ENCODE peak calls at places on chromosomes 1 and 21, in five cellular contexts. R, X, K, W and B are unnamed samples.

GRCh38 chr1:214899908-214900470 is 182.5 kb upstream of the KCNK2 start:
- DNase-seq in R (no peak), X (no peak), K (no peak), W (peak; percentile 32), B (no peak)

GRCh38 chr1:182962554-182963115 is 9.7 kb upstream of the SHCBP1L start:
- DNase-seq in R (peak; percentile 93), X (peak; percentile 78), K (peak; percentile 60), W (peak; percentile 76), B (peak; percentile 59)

GRCh38 chr1:10511494-10511885 is 36.7 kb downstream of the PEX14 start:
- DNase-seq in R (no peak), X (no peak), K (no peak), W (no peak), B (no peak)

GRCh38 chr1:2210786-2211185 is 16.2 kb upstream of the FAAP20 start:
- DNase-seq in R (no peak), X (peak; percentile 48), K (peak; percentile 27), W (no peak), B (no peak)

GRCh38 chr1:186869829-186870228 is 41.1 kb downstream of the PLA2G4A start:
- DNase-seq in R (no peak), X (no peak), K (no peak), W (no peak), B (no peak)

GRCh38 chr1:38464071-38464661 is 395.4 kb downstream of the RRAGC start:
- DNase-seq in R (peak; percentile 55), X (no peak), K (no peak), W (no peak), B (no peak)

GRCh38 chr1:113353581-113353980 is 36.7 kb upstream of the MAGI3 start:
- DNase-seq in R (no peak), X (no peak), K (no peak), W (no peak), B (no peak)

GRCh38 chr1:29453502-29454240 is 217.3 kb downstream of the PTPRU start:
- DNase-seq in R (no peak), X (no peak), K (no peak), W (peak; percentile 5), B (peak; percentile 43)

GRCh38 chr21:40143822-40144525 is 276.7 kb downstream of the PCP4 start:
- DNase-seq in R (no peak), X (peak; percentile 42), K (peak; percentile 39), W (no peak), B (peak; percentile 0)

GRCh38 chr21:38622827-38623209 is 124.5 kb upstream of the ERG start:
- DNase-seq in R (peak; percentile 64), X (no peak), K (no peak), W (no peak), B (no peak)

GRCh38 chr1:42214447-42214871 is 49.9 kb upstream of the GUCA2A start:
- DNase-seq in R (no peak), X (no peak), K (no peak), W (peak; percentile 37), B (peak; percentile 90)

GRCh38 chr21:34129971-34130597 is 56.7 kb downstream of the MRPS6 start:
- DNase-seq in R (peak; percentile 34), X (no peak), K (no peak), W (no peak), B (no peak)

GRCh38 chr1:12473596-12474329 is 144.2 kb downstream of the DHRS3 start:
- DNase-seq in R (no peak), X (no peak), K (no peak), W (no peak), B (no peak)

GRCh38 chr1:31181515-31182343 is 58.0 kb downstream of the NKAIN1 start:
- DNase-seq in R (no peak), X (peak; percentile 77), K (peak; percentile 76), W (no peak), B (no peak)

GRCh38 chr1:91374086-91374485 is 30.6 kb downstream of the HFM1 start:
- DNase-seq in R (no peak), X (no peak), K (no peak), W (no peak), B (peak; percentile 56)

GRCh38 chr1:221994939-221995338 is 253.1 kb upstream of the DUSP10 start:
- DNase-seq in R (no peak), X (no peak), K (no peak), W (peak; percentile 62), B (peak; percentile 51)

GRCh38 chr1:12230549-12231275 is 882 bp downstream of the VPS13D start:
- DNase-seq in R (no peak), X (peak; percentile 64), K (peak; percentile 78), W (no peak), B (no peak)

GRCh38 chr1:156492013-156492590 is 8.5 kb downstream of the MEF2D start:
- DNase-seq in R (no peak), X (no peak), K (no peak), W (no peak), B (no peak)

GRCh38 chr1:156490401-156491032 is 10.1 kb downstream of the MEF2D start:
- DNase-seq in R (no peak), X (peak; percentile 60), K (no peak), W (no peak), B (no peak)

GRCh38 chr1:156489935-156490293 is 10.7 kb downstream of the MEF2D start:
- DNase-seq in R (no peak), X (no peak), K (no peak), W (no peak), B (no peak)

GRCh38 chr1:156492591-156493080 is 7.9 kb downstream of the MEF2D start:
- DNase-seq in R (no peak), X (no peak), K (peak; percentile 54), W (no peak), B (no peak)

DNA sequence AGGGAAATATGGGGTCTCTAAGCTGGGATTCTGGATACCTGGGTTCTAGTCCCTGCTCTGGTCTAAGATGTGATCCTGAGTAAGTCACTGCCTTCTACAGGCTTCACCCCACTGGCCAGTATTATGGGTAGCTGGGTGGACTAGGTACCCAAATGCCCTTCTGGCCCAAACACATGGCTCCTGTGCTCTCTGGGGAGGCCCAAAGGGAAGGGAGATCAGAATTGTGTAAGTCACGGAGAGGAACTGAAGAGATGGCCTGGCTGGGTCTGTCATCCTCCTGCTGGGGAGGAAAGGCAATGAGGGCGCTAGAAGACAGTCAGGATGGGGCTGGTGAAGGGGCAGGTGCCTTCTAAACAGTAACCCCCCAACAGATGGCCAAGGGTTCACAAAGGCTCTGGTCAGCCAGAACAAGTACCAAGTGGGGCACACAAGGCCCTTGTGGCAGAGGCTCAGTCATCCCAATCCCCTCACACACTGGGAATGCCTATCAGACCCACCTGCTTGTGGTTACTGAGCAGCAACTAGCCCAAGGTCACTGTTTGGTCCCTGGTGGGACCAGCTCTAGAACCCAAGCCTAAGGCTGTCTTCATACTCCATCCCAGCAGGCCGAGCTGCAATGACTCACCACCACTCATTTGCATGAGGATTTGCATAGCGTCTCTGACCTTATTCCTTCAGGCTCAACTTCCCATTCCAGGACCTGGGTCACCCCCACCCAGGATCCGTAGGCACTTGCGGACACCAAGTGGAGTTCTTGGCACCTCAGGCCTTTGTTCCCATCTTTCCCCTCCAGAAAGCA is 9.2 kb downstream of the MEF2D start:
- DNase-seq in R (no peak), X (no peak), K (peak; percentile 23), W (no peak), B (no peak)
- H3K4me3 ChIP-seq in R (peak overlapping the region; percentile 39), X (no peak overlapping the region), K (no peak overlapping the region), W (no peak overlapping the region), B (no peak overlapping the region)

GRCh38 chr1:172203135-172203823 is 217.2 kb upstream of the C1orf105 start:
- DNase-seq in R (no peak), X (no peak), K (no peak), W (no peak), B (no peak)

GRCh38 chr1:172206256-172206655 is 214.2 kb upstream of the C1orf105 start:
- DNase-seq in R (no peak), X (no peak), K (no peak), W (no peak), B (no peak)

GRCh38 chr1:172208635-172209034 is 211.8 kb upstream of the C1orf105 start:
- DNase-seq in R (no peak), X (no peak), K (no peak), W (no peak), B (no peak)

GRCh38 chr1:172201572-172201971 is 218.9 kb upstream of the C1orf105 start:
- DNase-seq in R (no peak), X (no peak), K (no peak), W (no peak), B (no peak)

DNA sequence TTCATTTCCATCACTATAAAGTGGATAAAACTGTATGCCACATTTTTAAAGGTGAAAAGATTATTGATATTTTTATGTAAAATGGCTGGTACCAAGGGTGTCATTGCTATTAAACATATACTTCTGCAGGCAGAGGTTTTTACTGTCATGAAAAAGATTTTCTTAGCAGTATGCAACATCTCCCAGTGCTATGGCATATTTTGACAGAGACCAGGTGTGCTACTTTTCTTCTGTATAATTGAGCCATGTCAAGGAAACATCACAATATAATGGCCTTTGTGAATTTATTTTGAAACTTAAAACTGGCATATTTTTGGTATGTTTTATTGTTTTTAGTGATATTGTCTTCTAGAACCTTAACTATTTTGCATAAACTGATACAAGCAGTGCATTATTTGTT is 216.6 kb upstream of the C1orf105 start:
- DNase-seq in R (no peak), X (no peak), K (no peak), W (no peak), B (no peak)
- TF ChIP-seq CTCF in R (no peak), X (no peak), K (no peak), W (no peak), B (no peak)

GRCh38 chr1:40393173-40393572 is 19.6 kb downstream of the SMAP2 start:
- DNase-seq in R (no peak), X (no peak), K (no peak), W (no peak), B (no peak)

GRCh38 chr1:40391688-40392145 is 18.2 kb downstream of the SMAP2 start:
- DNase-seq in R (no peak), X (no peak), K (no peak), W (no peak), B (no peak)

GRCh38 chr1:40389871-40390560 is 16.5 kb downstream of the SMAP2 start:
- DNase-seq in R (no peak), X (no peak), K (no peak), W (peak; percentile 89), B (no peak)

GRCh38 chr1:40390857-40391256 is 17.3 kb downstream of the SMAP2 start:
- DNase-seq in R (no peak), X (no peak), K (no peak), W (no peak), B (no peak)

GRCh38 chr1:40392206-40392605 is 18.7 kb downstream of the SMAP2 start:
- DNase-seq in R (no peak), X (no peak), K (no peak), W (peak; percentile 63), B (no peak)
- H3K4me3 ChIP-seq in R (no peak overlapping the region), X (no peak overlapping the region), K (no peak overlapping the region), W (no peak overlapping the region), B (no peak overlapping the region)

DNA sequence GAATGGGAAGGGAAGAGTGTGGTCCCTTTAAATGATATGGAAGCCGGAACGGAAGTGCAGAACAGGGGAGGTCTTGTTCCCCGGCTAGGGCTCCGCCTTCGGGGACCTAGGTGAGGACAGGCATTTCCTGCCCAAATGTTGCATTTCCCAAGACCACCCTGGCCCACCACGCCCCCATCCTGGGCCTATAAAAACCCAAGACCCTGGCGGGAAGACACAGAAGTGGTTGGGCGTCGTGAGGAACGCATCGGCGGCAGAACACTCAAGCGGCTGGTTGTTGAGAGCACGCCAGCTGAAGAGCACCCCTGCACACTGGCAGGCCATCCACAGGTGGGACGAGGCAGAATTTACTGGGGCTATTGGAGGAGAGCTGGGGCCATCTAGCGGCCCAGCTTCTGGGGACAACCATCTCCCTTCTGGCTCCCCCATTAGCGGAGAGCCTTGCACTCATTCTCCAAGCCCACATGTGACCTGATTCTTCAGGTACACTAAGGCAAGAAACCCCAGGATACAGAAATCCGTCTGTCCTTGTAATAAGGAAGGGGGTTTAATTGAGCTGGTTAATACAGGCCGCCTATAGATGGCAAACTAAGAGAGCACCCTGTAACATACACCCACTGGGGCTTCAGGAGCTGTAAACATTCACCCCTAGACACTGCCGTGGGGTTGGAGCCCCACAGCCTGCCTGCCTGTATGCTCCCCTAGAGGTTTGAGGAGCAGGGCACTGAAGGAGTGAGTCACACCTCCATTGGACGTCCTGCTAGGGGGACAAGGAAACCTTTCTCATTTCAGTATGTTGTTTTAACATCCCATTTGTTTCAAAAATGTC is 1327.9 kb downstream of the BRINP3 start:
- DNase-seq in R (no peak), X (no peak), K (no peak), W (no peak), B (no peak)
- TF ChIP-seq CTCF in R (no peak), X (no peak), K (no peak), W (no peak), B (no peak)